ENCODE peak calls at places on chromosomes 16 and 17, in five cellular contexts. Z is breast epithelium, M is hepatocyte, T is right cardiac atrium, D is A549. Q is an unnamed sample.

GRCh38 chr16:2691491-2692248 is 9.3 kb downstream of the KCTD5 start:
- DNase-seq in M (no peak), Z (no peak), T (peak; percentile 50), D (no peak), Q (no peak)

GRCh38 chr17:6523809-6524355 is 32.5 kb downstream of the PITPNM3 start:
- DNase-seq in D (no peak), M (no peak), Z (no peak), T (no peak), Q (no peak)

GRCh38 chr16:49639739-49640388 is 216.0 kb downstream of the ZNF423 start:
- DNase-seq in T (peak; percentile 64), M (peak; percentile 56), Z (no peak), D (no peak), Q (no peak)

GRCh38 chr17:62822080-62822904 is 14.2 kb upstream of the MARCHF10 start:
- DNase-seq in M (no peak), Z (no peak), T (peak; percentile 16), D (no peak), Q (no peak)

GRCh38 chr17:50532452-50533024 is at the start of gene EPN3:
- DNase-seq in D (no peak), T (no peak), M (peak; percentile 72), Z (peak; percentile 75), Q (peak; percentile 49)

GRCh38 chr16:2511128-2511785 is 2.5 kb upstream of the ATP6V0C start:
- DNase-seq in T (peak; percentile 81), Z (no peak), M (peak; percentile 74), D (no peak), Q (peak; percentile 70)

GRCh38 chr16:81997738-81998137 is 13.5 kb downstream of the SDR42E1 start:
- DNase-seq in M (peak; percentile 73), D (peak; percentile 60), Z (no peak), T (no peak), Q (peak; percentile 82)

GRCh38 chr17:50561796-50562195 is 1.3 kb downstream of the CACNA1G start:
- DNase-seq in T (no peak), D (no peak), M (peak; percentile 33), Z (no peak), Q (no peak)

GRCh38 chr17:57994436-57994835 is 6.4 kb upstream of the VEZF1 start:
- DNase-seq in M (no peak), D (no peak), Z (no peak), T (no peak), Q (no peak)

GRCh38 chr16:83615553-83615952 is 192.2 kb upstream of the HSBP1 start:
- DNase-seq in M (no peak), D (no peak), Z (no peak), T (no peak), Q (peak; percentile 56)

GRCh38 chr17:28338056-28338768 is 2.7 kb downstream of the TNFAIP1 start:
- DNase-seq in T (no peak), Z (no peak), D (no peak), M (no peak), Q (peak; percentile 31)

GRCh38 chr16:89314858-89315257 is 97.4 kb downstream of the ZNF778 start:
- DNase-seq in T (no peak), Z (no peak), M (no peak), D (no peak), Q (no peak)

GRCh38 chr16:21169249-21169981 is 10.9 kb downstream of the LDAF1 start:
- DNase-seq in M (no peak), Z (no peak), T (no peak), D (no peak), Q (peak; percentile 81)

GRCh38 chr16:55470533-55471371 is 8.2 kb upstream of the MMP2 start:
- DNase-seq in T (peak; percentile 37), D (no peak), M (no peak), Z (peak; percentile 76), Q (peak; percentile 74)

GRCh38 chr17:37239690-37240344 is 136.0 kb upstream of the C17orf78 start:
- DNase-seq in M (peak; percentile 14), D (peak; percentile 21), T (no peak), Z (no peak), Q (peak; percentile 52)

GRCh38 chr17:34117332-34117731 is 137.8 kb upstream of the CCL2 start:
- DNase-seq in D (no peak), M (no peak), T (no peak), Z (no peak), Q (no peak)

GRCh38 chr16:87171723-87172122 is 145.5 kb downstream of the C16orf95 start:
- DNase-seq in D (no peak), M (no peak), T (no peak), Z (no peak), Q (no peak)

GRCh38 chr16:67964477-67965131 is 3.8 kb downstream of the SLC12A4 start:
- DNase-seq in T (no peak), Z (no peak), D (no peak), M (no peak), Q (no peak)

GRCh38 chr16:71172808-71173207 is 57.7 kb downstream of the HYDIN start:
- DNase-seq in M (no peak), Z (no peak), D (no peak), T (no peak), Q (no peak)

GRCh38 chr16:56355786-56356275 is 69.5 kb downstream of the AMFR start:
- DNase-seq in M (no peak), Z (no peak), T (no peak), D (no peak), Q (no peak)

GRCh38 chr16:56964243-56965148 is 2.7 kb downstream of the CETP start:
- DNase-seq in M (peak; percentile 85), D (peak; percentile 85), T (peak; percentile 91), Z (peak; percentile 35), Q (peak; percentile 82)

GRCh38 chr16:19113577-19114358 is at the start of gene ITPRIPL2:
- DNase-seq in M (peak; percentile 89), T (peak; percentile 96), D (peak; percentile 93), Z (peak; percentile 73), Q (peak; percentile 96)

GRCh38 chr17:56786989-56787482 is 46.7 kb downstream of the C17orf67 start:
- DNase-seq in D (peak; percentile 70), T (no peak), M (peak; percentile 48), Z (peak; percentile 70), Q (peak; percentile 96)

GRCh38 chr17:61809816-61810392 is 53.4 kb downstream of the BRIP1 start:
- DNase-seq in D (no peak), M (no peak), Z (no peak), T (no peak), Q (peak; percentile 63)

GRCh38 chr16:11632455-11632921 is 35.8 kb upstream of the SNN start:
- DNase-seq in Z (peak; percentile 67), M (peak; percentile 81), D (no peak), T (peak; percentile 65), Q (peak; percentile 93)

GRCh38 chr17:82419471-82419995 is 1.1 kb upstream of the OGFOD3 start:
- DNase-seq in T (no peak), M (no peak), D (no peak), Z (no peak), Q (peak; percentile 24)

GRCh38 chr17:45577571-45578279 is 87.2 kb upstream of the PLEKHM1 start:
- DNase-seq in M (no peak), D (no peak), Z (no peak), T (no peak), Q (no peak)

GRCh38 chr17:45581860-45582259 is 91.3 kb upstream of the PLEKHM1 start:
- DNase-seq in T (no peak), M (no peak), D (no peak), Z (no peak), Q (no peak)

GRCh38 chr17:45579529-45580495 is 89.3 kb upstream of the PLEKHM1 start:
- DNase-seq in Z (no peak), M (peak; percentile 13), D (peak; percentile 18), T (no peak), Q (no peak)

GRCh38 chr17:45580914-45581313 is 90.4 kb upstream of the PLEKHM1 start:
- DNase-seq in D (peak; percentile 15), M (no peak), T (no peak), Z (no peak), Q (no peak)

GRCh38 chr17:45578516-45579455 is 88.3 kb upstream of the PLEKHM1 start:
- DNase-seq in M (peak; percentile 16), T (no peak), D (peak; percentile 21), Z (no peak), Q (no peak)
- H3K4me1 ChIP-seq in M (no peaks in the 10 kb centered on the region), T (no peaks in the 10 kb centered on the region), D (peaks cover 17% of the 10 kb centered on the region), Z (no peaks in the 10 kb centered on the region), Q (peaks cover 13% of the 10 kb centered on the region)

DNA sequence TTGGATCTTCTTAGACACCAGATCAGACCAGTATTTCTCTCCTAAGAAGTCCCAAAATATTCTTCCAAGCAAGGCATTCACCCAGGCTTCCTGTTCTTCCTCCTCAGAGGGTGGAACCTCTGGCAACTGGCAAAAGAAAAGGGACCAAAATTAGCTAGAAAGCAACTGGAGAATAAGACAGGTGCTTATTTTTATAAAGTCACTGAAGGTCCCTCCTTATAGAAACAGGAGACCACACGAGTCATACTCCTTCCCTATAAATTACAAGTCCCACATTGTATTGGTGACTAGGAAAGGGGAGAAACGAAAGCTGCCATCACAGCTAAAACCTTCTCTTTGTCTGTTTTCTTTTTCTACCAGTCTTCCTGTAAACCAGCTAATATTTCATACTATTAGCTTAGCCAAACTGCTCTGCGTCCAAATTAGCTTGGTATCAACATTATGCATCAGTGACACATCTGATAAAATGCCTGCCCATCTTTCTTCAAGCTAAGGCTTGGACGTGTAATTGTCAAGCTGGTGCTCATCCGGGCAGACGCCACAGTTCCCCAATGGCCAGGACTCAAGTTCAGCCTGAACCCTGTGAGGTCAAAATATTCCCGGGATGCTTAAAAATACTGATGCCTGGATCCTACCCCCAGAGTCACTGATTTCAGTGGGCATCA is 47.5 kb upstream of the ERN1 start:
- DNase-seq in Z (no peak), D (no peak), M (no peak), T (no peak), Q (no peak)
- H3K4me1 ChIP-seq in Z (no peaks in the 10 kb centered on the region), D (no peaks in the 10 kb centered on the region), M (peaks cover 19% of the 10 kb centered on the region), T (peaks cover 8% of the 10 kb centered on the region), Q (peaks cover 6% of the 10 kb centered on the region)

GRCh38 chr16:85573045-85573695 is 40.0 kb upstream of the GSE1 start:
- DNase-seq in T (peak; percentile 39), M (no peak), Z (no peak), D (no peak), Q (no peak)
- H3K4me1 ChIP-seq in T (peaks cover 20% of the 10 kb centered on the region), M (peaks cover 56% of the 10 kb centered on the region), Z (peaks cover 16% of the 10 kb centered on the region), D (no peaks in the 10 kb centered on the region), Q (peaks cover 15% of the 10 kb centered on the region)

DNA sequence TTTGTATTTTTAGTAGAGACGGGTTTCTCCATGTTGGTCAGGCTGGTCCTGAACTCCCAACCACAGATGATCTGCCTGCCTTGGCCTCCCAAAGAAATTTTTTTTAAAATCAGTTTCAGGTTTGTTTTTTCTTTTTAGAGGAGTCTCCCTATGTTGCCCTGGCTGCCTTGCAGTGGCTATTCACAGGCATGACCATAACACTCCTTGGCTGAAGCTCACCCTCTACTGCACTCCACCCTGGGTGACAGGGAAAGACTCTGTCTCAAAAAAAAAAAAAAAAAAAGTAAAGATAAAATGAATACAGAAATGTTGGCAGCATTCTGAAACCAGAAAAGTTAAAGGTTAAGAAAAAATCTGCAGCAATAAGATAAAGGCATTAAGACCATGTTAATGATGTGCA is 15.1 kb downstream of the YWHAE start:
- DNase-seq in D (no peak), M (no peak), T (no peak), Z (no peak), Q (peak; percentile 49)
- H3K4me1 ChIP-seq in D (peaks cover 63% of the 10 kb centered on the region), M (peaks cover 20% of the 10 kb centered on the region), T (peaks cover 15% of the 10 kb centered on the region), Z (no peaks in the 10 kb centered on the region), Q (peaks cover 30% of the 10 kb centered on the region)

GRCh38 chr17:47878203-47879027 is 17.6 kb upstream of the SP2 start:
- DNase-seq in M (no peak), D (no peak), T (no peak), Z (no peak), Q (peak; percentile 66)

GRCh38 chr17:47875011-47875471 is 21.0 kb upstream of the SP2 start:
- DNase-seq in M (no peak), Z (no peak), D (no peak), T (no peak), Q (no peak)

GRCh38 chr17:47873200-47874090 is 22.5 kb upstream of the SP6 start:
- DNase-seq in D (no peak), M (no peak), T (no peak), Z (no peak), Q (no peak)

GRCh38 chr17:47877368-47878034 is 18.5 kb upstream of the SP2 start:
- DNase-seq in M (no peak), Z (no peak), T (no peak), D (no peak), Q (no peak)

GRCh38 chr17:47875586-47875985 is 20.4 kb upstream of the SP2 start:
- DNase-seq in Z (no peak), M (no peak), D (no peak), T (no peak), Q (no peak)
- H3K4me1 ChIP-seq in Z (peaks cover 5% of the 10 kb centered on the region), M (peaks cover 23% of the 10 kb centered on the region), D (peaks cover 6% of the 10 kb centered on the region), T (no peaks in the 10 kb centered on the region), Q (peaks cover 28% of the 10 kb centered on the region)

Q was measured in GM23248.